ENCODE peak calls at places on chromosomes 5 and 9, in four cellular contexts. E, F, Z and D are unnamed samples.

GRCh38 chr9:120892748-120893584 is 16.0 kb upstream of the PHF19 start:
- DNase-seq in F (no peak), Z (peak), E (no peak), D (peak)

GRCh38 chr9:6962164-6962563 is 204.4 kb downstream of the KDM4C start:
- DNase-seq in E (no peak), F (no peak), Z (no peak), D (no peak)

GRCh38 chr5:153516503-153516902 is 26.0 kb downstream of the GRIA1 start:
- DNase-seq in F (no peak), E (no peak), Z (no peak), D (no peak)

GRCh38 chr9:115999498-115999897 is 154.1 kb upstream of the PAPPA start:
- DNase-seq in E (no peak), F (no peak), Z (peak), D (no peak)

GRCh38 chr5:109964136-109964535 is 274.4 kb downstream of the MAN2A1 start:
- DNase-seq in Z (no peak), E (no peak), F (no peak), D (no peak)

GRCh38 chr9:130741831-130742449 is 48.4 kb downstream of the EXOSC2 start:
- DNase-seq in F (no peak), E (no peak), Z (peak), D (peak)

GRCh38 chr5:61301820-61302563 is 30.1 kb upstream of the ZSWIM6 start:
- DNase-seq in E (peak), F (peak), Z (peak), D (peak)

GRCh38 chr5:55402199-55402598 is 94.4 kb downstream of the MTREX start:
- DNase-seq in E (no peak), F (no peak), Z (no peak), D (no peak)

GRCh38 chr5:67490543-67491321 is 294.1 kb upstream of the CD180 start:
- DNase-seq in E (peak), Z (no peak), F (no peak), D (no peak)

GRCh38 chr9:136944094-136944518 is 432 bp downstream of the FBXW5 start:
- DNase-seq in E (no peak), F (peak), Z (no peak), D (no peak)

GRCh38 chr9:97904725-97905124 is 17.6 kb downstream of the TRMO start:
- DNase-seq in F (no peak), Z (no peak), E (no peak), D (no peak)

GRCh38 chr5:4563400-4563799 is 576.7 kb upstream of the ADAMTS16 start:
- DNase-seq in Z (no peak), F (no peak), E (no peak), D (no peak)

GRCh38 chr5:3596261-3596825 is 711 bp downstream of the IRX1 start:
- DNase-seq in E (no peak), Z (no peak), F (no peak), D (no peak)

GRCh38 chr5:83360573-83360972 is 111.0 kb upstream of the VCAN start:
- DNase-seq in F (no peak), E (no peak), Z (no peak), D (no peak)

GRCh38 chr5:31626156-31626555 is 12.8 kb upstream of the PDZD2 start:
- DNase-seq in E (no peak), F (peak), Z (no peak), D (no peak)

GRCh38 chr9:137226338-137227056 is 805 bp upstream of the RNF224 start:
- DNase-seq in Z (peak), E (no peak), F (no peak), D (no peak)

GRCh38 chr9:134294228-134295071 is 31.8 kb upstream of the RXRA start:
- DNase-seq in E (peak), Z (no peak), F (peak), D (no peak)

GRCh38 chr9:8649157-8649556 is 849.6 kb upstream of the DMAC1 start:
- DNase-seq in E (no peak), Z (no peak), F (no peak), D (no peak)

GRCh38 chr5:177382423-177383029 is 1.7 kb upstream of the SLC34A1 start:
- DNase-seq in Z (no peak), F (no peak), E (no peak), D (no peak)

GRCh38 chr5:172658869-172659513 is 17.9 kb downstream of the NEURL1B start:
- DNase-seq in Z (no peak), F (peak), E (peak), D (no peak)

GRCh38 chr9:128819716-128820664 is 1.7 kb downstream of the ENDOG start:
- DNase-seq in F (peak), E (peak), Z (no peak), D (no peak)

GRCh38 chr9:124659099-124659659 is 111.9 kb downstream of the NR6A1 start:
- DNase-seq in Z (peak), E (peak), F (peak), D (peak)

GRCh38 chr9:129640086-129640870 is 1.7 kb downstream of the ASB6 start:
- DNase-seq in F (no peak), Z (no peak), E (no peak), D (no peak)

GRCh38 chr5:79636981-79637733 is 24.9 kb downstream of the TENT2 start:
- DNase-seq in Z (no peak), F (no peak), E (no peak), D (no peak)

GRCh38 chr9:100489836-100490235 is 16.9 kb downstream of the TMEFF1 start:
- DNase-seq in Z (no peak), F (no peak), E (no peak), D (no peak)

GRCh38 chr9:116497081-116497480 is 190.0 kb upstream of the TRIM32 start:
- DNase-seq in F (no peak), E (no peak), Z (no peak), D (no peak)

GRCh38 chr5:132429451-132430440 is 60.2 kb downstream of the SLC22A5 start:
- DNase-seq in F (no peak), E (no peak), Z (no peak), D (no peak)

GRCh38 chr9:20395671-20396070 is 226.6 kb downstream of the MLLT3 start:
- DNase-seq in F (no peak), Z (no peak), E (no peak), D (no peak)

GRCh38 chr9:79667716-79668458 is 96.1 kb downstream of the TLE4 start:
- DNase-seq in F (no peak), Z (no peak), E (no peak), D (no peak)

GRCh38 chr5:93349613-93350012 is 231.4 kb downstream of the NR2F1-AS1 start:
- DNase-seq in E (no peak), Z (peak), F (no peak), D (peak)

GRCh38 chr5:41772071-41772470 is 98.2 kb downstream of the OXCT1 start:
- DNase-seq in E (no peak), Z (no peak), F (no peak), D (no peak)
- H3K27ac ChIP-seq in E (no peak), Z (no peak), F (no peak), D (no peak)

GRCh38 chr5:14347522-14347921 is 204.4 kb downstream of the TRIO start:
- DNase-seq in Z (no peak), F (no peak), E (no peak), D (no peak)
- H3K27ac ChIP-seq in Z (no peak), F (no peak), E (no peak), D (no peak)

DNA sequence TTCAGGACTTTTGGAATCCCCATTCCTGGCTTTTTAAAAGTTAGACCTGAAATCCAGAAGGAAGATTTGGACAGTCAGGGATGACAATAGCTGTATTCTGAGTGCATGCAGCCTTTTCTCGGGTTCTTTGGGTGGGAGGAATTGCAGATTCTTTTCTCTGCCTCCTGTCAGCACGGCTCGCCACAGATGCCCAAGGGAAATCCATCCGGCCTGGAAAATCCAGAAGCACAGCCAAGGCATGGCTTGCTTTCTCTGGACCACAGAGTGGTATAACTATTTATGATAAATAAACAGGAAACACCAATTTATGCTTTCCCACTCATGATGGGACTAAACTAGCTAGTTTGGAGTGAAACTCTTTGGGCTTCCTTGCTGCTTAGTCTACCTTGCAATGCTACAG is 59.1 kb downstream of the C9orf152 start:
- DNase-seq in E (no peak), F (no peak), Z (no peak), D (no peak)
- H3K27ac ChIP-seq in E (peak), F (peak), Z (no peak), D (no peak)

GRCh38 chr9:81814794-81815464 is 113.3 kb upstream of the SPATA31D4 start:
- DNase-seq in E (no peak), F (no peak), Z (peak), D (no peak)

GRCh38 chr9:81819859-81820546 is 108.2 kb upstream of the SPATA31D4 start:
- DNase-seq in F (no peak), E (no peak), Z (no peak), D (no peak)

GRCh38 chr9:81815781-81816180 is 112.4 kb upstream of the SPATA31D4 start:
- DNase-seq in E (no peak), Z (no peak), F (no peak), D (no peak)

GRCh38 chr9:81814404-81814793 is 113.8 kb upstream of the SPATA31D4 start:
- DNase-seq in Z (no peak), E (no peak), F (no peak), D (no peak)
- H3K27ac ChIP-seq in Z (no peak), E (no peak), F (no peak), D (no peak)

GRCh38 chr9:36102742-36103495 is 33.6 kb upstream of the GLIPR2 start:
- DNase-seq in Z (peak), E (peak), F (peak), D (peak)
- H3K27ac ChIP-seq in Z (peak), E (peak), F (no peak), D (peak)

GRCh38 chr5:29833394-29833793 is 1360.1 kb upstream of the CDH6 start:
- DNase-seq in F (no peak), E (no peak), Z (no peak), D (no peak)
- H3K27ac ChIP-seq in F (no peak), E (no peak), Z (no peak), D (no peak)

GRCh38 chr5:112908854-112909253 is 13.2 kb downstream of the REEP5 start:
- DNase-seq in F (no peak), Z (no peak), E (no peak), D (no peak)

GRCh38 chr5:112907166-112907611 is 14.8 kb downstream of the REEP5 start:
- DNase-seq in Z (no peak), F (no peak), E (no peak), D (no peak)

GRCh38 chr5:112902561-112902960 is 19.5 kb downstream of the REEP5 start:
- DNase-seq in E (no peak), Z (no peak), F (no peak), D (no peak)

GRCh38 chr5:112906637-112907036 is 15.4 kb downstream of the REEP5 start:
- DNase-seq in Z (no peak), F (no peak), E (no peak), D (no peak)
- H3K27ac ChIP-seq in Z (no peak), F (peak), E (no peak), D (no peak)

GRCh38 chr9:90925581-90926257 is 124.1 kb downstream of the SYK start:
- DNase-seq in E (no peak), F (no peak), Z (no peak), D (no peak)
- H3K27ac ChIP-seq in E (no peak), F (no peak), Z (no peak), D (peak)

DNA sequence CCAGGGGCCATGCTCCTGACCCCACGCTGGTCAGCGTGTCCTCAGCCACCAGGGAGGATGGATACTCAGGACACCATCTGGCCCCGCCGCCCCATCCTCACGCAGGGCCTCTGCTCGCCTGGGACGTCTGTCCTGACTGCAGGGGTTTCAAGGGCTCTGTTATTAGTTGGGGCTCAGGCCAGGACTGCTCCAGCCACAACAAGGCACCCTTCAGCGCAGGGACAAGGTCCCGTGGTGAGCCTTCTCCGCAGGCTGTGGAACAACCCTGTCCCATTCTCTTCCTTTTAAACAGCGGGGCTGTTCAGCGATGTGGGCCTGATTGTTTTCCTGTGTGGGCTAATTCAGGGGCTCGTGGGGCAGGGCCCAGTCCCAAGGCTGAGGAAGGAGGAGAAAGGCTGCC is 61.6 kb downstream of the SEMA4D start:
- DNase-seq in Z (no peak), F (no peak), E (no peak), D (no peak)
- H3K27ac ChIP-seq in Z (no peak), F (no peak), E (peak), D (no peak)